ENCODE peak calls at places on chromosomes 11 and 22, in nine cellular contexts. D is A549, G is hepatocyte, M is colonic mucosa, P is fibroblast of lung, Z is mucosa of descending colon, T is fibroblast of mammary gland, E is HFF-Myc, R is heart left ventricle. B is an unnamed sample.

GRCh38 chr22:46070215-46070721 is 80.1 kb upstream of the PPARA start:
- DNase-seq in D (no peak), G (peak), M (peak), P (peak), Z (peak), T (peak), E (no peak), R (peak), B (peak)

GRCh38 chr11:124085583-124085982 is 29.7 kb upstream of the VWA5A start:
- DNase-seq in D (no peak), G (no peak), M (no peak), P (no peak), Z (no peak), T (no peak), E (no peak), R (no peak), B (no peak)

GRCh38 chr11:3129181-3129590 is 35.9 kb downstream of the OSBPL5 start:
- DNase-seq in D (no peak), G (no peak), M (no peak), P (no peak), Z (no peak), T (no peak), E (no peak), R (no peak), B (no peak)

GRCh38 chr22:16932577-16932976 is 75.4 kb downstream of the GAB4 start:
- DNase-seq in D (no peak), G (no peak), M (no peak), P (no peak), Z (no peak), T (no peak), E (no peak), R (no peak), B (no peak)

GRCh38 chr22:17313591-17313990 is 55.7 kb upstream of the CECR2 start:
- DNase-seq in D (no peak), G (no peak), M (no peak), P (no peak), Z (no peak), T (no peak), E (no peak), R (no peak), B (no peak)

GRCh38 chr11:8206251-8207079 is 37.6 kb upstream of the RIC3 start:
- DNase-seq in D (no peak), G (no peak), M (peak), P (peak), Z (no peak), T (no peak), E (no peak), R (peak), B (no peak)

GRCh38 chr11:117197516-117198456 is 1.4 kb upstream of the TAGLN start:
- DNase-seq in D (no peak), G (peak), M (peak), P (peak), Z (peak), T (no peak), E (no peak), R (peak), B (no peak)

GRCh38 chr11:37264060-37264459 is 666.0 kb upstream of the RAG2 start:
- DNase-seq in D (no peak), G (no peak), M (no peak), P (no peak), Z (no peak), T (no peak), E (no peak), R (no peak), B (no peak)

GRCh38 chr22:45757068-45757467 is 85.4 kb downstream of the ATXN10 start:
- DNase-seq in D (no peak), G (peak), M (no peak), P (peak), Z (no peak), T (no peak), E (no peak), R (peak), B (no peak)

GRCh38 chr11:70913715-70914231 is 338.6 kb downstream of the SHANK2 start:
- DNase-seq in D (no peak), G (no peak), M (peak), P (no peak), Z (peak), T (no peak), E (no peak), R (no peak), B (no peak)

GRCh38 chr11:9529333-9529648 is 44.2 kb upstream of the WEE1 start:
- DNase-seq in D (no peak), G (no peak), M (peak), P (peak), Z (peak), T (peak), E (no peak), R (peak), B (peak)

GRCh38 chr11:100105605-100106358 is 581.3 kb upstream of the ARHGAP42 start:
- DNase-seq in D (no peak), G (no peak), M (no peak), P (no peak), Z (no peak), T (no peak), E (no peak), R (no peak), B (no peak)

DNA sequence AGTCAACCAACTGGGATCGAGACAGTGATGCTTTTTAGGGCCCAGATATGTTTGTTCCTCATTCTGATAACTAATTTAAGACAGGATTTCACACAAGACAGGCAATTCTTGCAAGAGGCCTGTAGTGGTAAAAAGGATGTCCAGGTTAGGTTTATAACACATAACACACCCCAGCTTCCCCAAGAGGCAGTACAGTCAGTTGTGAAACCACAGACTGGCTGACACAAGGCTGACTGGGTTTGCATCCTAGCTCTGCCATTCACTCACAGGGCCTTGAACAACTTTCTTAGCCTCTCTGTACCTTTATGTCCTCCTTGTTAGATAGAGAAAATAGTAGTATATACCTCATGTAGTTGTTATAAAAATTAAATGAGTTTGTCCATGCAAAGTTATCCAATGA is 55.0 kb upstream of the PTH start:
- DNase-seq in D (no peak), G (no peak), M (no peak), P (no peak), Z (no peak), T (no peak), E (no peak), R (no peak), B (no peak)
- TF ChIP-seq CTCF in D (no peak), G (no peak), M (no peak), P (no peak), Z (no peak), T (no peak), E (no peak), R (no peak), B (no peak)

GRCh38 chr11:62879150-62879549 is 1.5 kb upstream of the SLC3A2 start:
- DNase-seq in D (no peak), G (no peak), M (no peak), P (no peak), Z (no peak), T (no peak), E (no peak), R (no peak), B (no peak)
- H3K4me3 ChIP-seq in D (no peak), G (no peak), M (no peak), P (peak), Z (no peak), T (peak), E (peak), R (no peak), B (peak)

GRCh38 chr11:12453243-12453642 is 75.9 kb downstream of the PARVA start:
- DNase-seq in D (no peak), G (no peak), M (no peak), P (no peak), Z (no peak), T (no peak), E (no peak), R (no peak), B (no peak)

GRCh38 chr11:12454782-12455181 is 77.4 kb downstream of the PARVA start:
- DNase-seq in D (no peak), G (no peak), M (no peak), P (peak), Z (no peak), T (peak), E (no peak), R (no peak), B (peak)

GRCh38 chr11:12449961-12450715 is 72.8 kb downstream of the PARVA start:
- DNase-seq in D (no peak), G (no peak), M (no peak), P (peak), Z (no peak), T (peak), E (no peak), R (no peak), B (peak)

GRCh38 chr11:12448131-12448939 is 71.0 kb downstream of the PARVA start:
- DNase-seq in D (no peak), G (no peak), M (no peak), P (no peak), Z (no peak), T (peak), E (no peak), R (no peak), B (peak)

GRCh38 chr11:12451179-12451814 is 73.9 kb downstream of the PARVA start:
- DNase-seq in D (no peak), G (no peak), M (no peak), P (no peak), Z (no peak), T (no peak), E (no peak), R (no peak), B (no peak)
- TF ChIP-seq CTCF in D (no peak), G (no peak), M (no peak), P (no peak), Z (no peak), T (no peak), E (no peak), R (no peak), B (no peak)

GRCh38 chr22:50220603-50221409 is 20.0 kb downstream of the SELENOO start:
- DNase-seq in D (no peak), G (no peak), M (no peak), P (no peak), Z (no peak), T (no peak), E (no peak), R (no peak), B (no peak)
- H3K4me3 ChIP-seq in D (no peak), G (no peak), M (no peak), P (no peak), Z (no peak), T (no peak), E (no peak), R (no peak), B (no peak)